ENCODE peak calls at places on chromosomes 4 and X, in ten cellular contexts. E is AG09309, W is suprapubic skin, B is OCI-LY7, T is NCI-H1694, Z is RWPE1, V is GM06990, G is HFFc6, C is upper lobe of left lung, S is iris pigment epithelial cell. N is an unnamed sample.

GRCh38 chrX:368811-369562 is 17.7 kb downstream of the PPP2R3B start:
- DNase-seq in V (no peak), C (no peak), T (no peak), G (peak), B (peak), W (no peak), Z (no peak), S (peak), E (no peak), N (no peak)

GRCh38 chr4:95181446-95182306 is 367.1 kb downstream of the UNC5C start:
- DNase-seq in S (peak), V (no peak), T (no peak), B (no peak), W (no peak), G (no peak), Z (no peak), E (no peak), C (no peak), N (peak)

GRCh38 chrX:151694661-151695582 is at the start of gene PRRG3:
- DNase-seq in E (no peak), G (no peak), V (no peak), S (no peak), Z (no peak), C (peak), T (no peak), W (no peak), B (no peak), N (no peak)

GRCh38 chr4:22762548-22762947 is 69.8 kb downstream of the GBA3 start:
- DNase-seq in G (no peak), B (no peak), C (no peak), S (no peak), E (no peak), W (no peak), T (no peak), Z (no peak), V (no peak), N (no peak)

GRCh38 chr4:98653006-98653405 is 5.4 kb downstream of the TSPAN5 start:
- DNase-seq in V (no peak), W (no peak), B (no peak), T (no peak), Z (peak), S (peak), G (peak), C (no peak), E (peak), N (no peak)

GRCh38 chr4:76977731-76978350 is 28.3 kb downstream of the SEPTIN11 start:
- DNase-seq in G (peak), W (no peak), Z (peak), E (no peak), S (peak), C (no peak), B (no peak), V (no peak), T (no peak), N (no peak)

GRCh38 chr4:112853662-112854256 is 195.7 kb upstream of the ANK2 start:
- DNase-seq in Z (peak), T (no peak), S (peak), W (no peak), V (no peak), C (no peak), B (no peak), E (no peak), G (no peak), N (no peak)

GRCh38 chr4:5751918-5752802 is 41.2 kb downstream of the EVC start:
- DNase-seq in S (peak), Z (no peak), G (no peak), E (no peak), B (no peak), V (no peak), T (no peak), W (no peak), C (no peak), N (no peak)

GRCh38 chrX:14591976-14592375 is 62.6 kb downstream of the GLRA2 start:
- DNase-seq in E (no peak), C (no peak), G (peak), Z (no peak), S (no peak), V (no peak), B (no peak), W (no peak), T (no peak), N (no peak)

GRCh38 chr4:8319061-8319460 is 49.5 kb downstream of the HTRA3 start:
- DNase-seq in Z (no peak), S (no peak), B (no peak), T (no peak), E (no peak), V (no peak), G (no peak), W (no peak), C (no peak), N (no peak)